ENCODE peak calls at places on chromosomes 5 and 9, in six cellular contexts. L is hepatocyte, D is right atrium auricular region, K is tibial nerve, I is uterus, C is A673. F is an unnamed sample.

GRCh38 chr9:93111371-93112115 is 15.5 kb downstream of the CARD19 start:
- DNase-seq in D (no peak), L (no peak), C (no peak), I (peak; percentile 12), K (no peak), F (peak; percentile 17)

GRCh38 chr5:5787366-5787765 is 364.9 kb downstream of the ICE1 start:
- DNase-seq in D (no peak), K (no peak), C (no peak), I (no peak), L (no peak), F (no peak)

GRCh38 chr9:91119147-91119546 is 242.6 kb downstream of the AUH start:
- DNase-seq in D (no peak), L (no peak), K (no peak), C (peak; percentile 18), I (no peak), F (no peak)

GRCh38 chr5:103393131-103393754 is 134.7 kb downstream of the MACIR start:
- DNase-seq in C (peak; percentile 90), D (no peak), L (no peak), K (no peak), I (no peak), F (peak; percentile 16)

GRCh38 chr9:2307480-2307879 is 292.3 kb downstream of the SMARCA2 start:
- DNase-seq in L (no peak), D (no peak), I (no peak), C (peak; percentile 65), K (no peak), F (no peak)

GRCh38 chr9:136609838-136610311 is 52.8 kb upstream of the EGFL7 start:
- DNase-seq in C (no peak), L (no peak), D (no peak), I (no peak), K (no peak), F (no peak)

GRCh38 chr5:171673328-171673727 is 112.3 kb upstream of the SMIM23 start:
- DNase-seq in L (no peak), K (peak; percentile 37), D (peak; percentile 13), I (no peak), C (no peak), F (no peak)

GRCh38 chr9:23088932-23089364 is 642.3 kb downstream of the DMRTA1 start:
- DNase-seq in L (peak; percentile 43), C (peak; percentile 0), I (no peak), K (no peak), D (no peak), F (no peak)

GRCh38 chr9:93280661-93281259 is 96.8 kb downstream of the WNK2 start:
- DNase-seq in D (no peak), C (no peak), I (no peak), K (no peak), L (no peak), F (no peak)

GRCh38 chr5:159120446-159120845 is 20.7 kb upstream of the EBF1 start:
- DNase-seq in L (no peak), C (no peak), D (no peak), I (no peak), K (no peak), F (no peak)

GRCh38 chr5:157449011-157449723 is 10.8 kb upstream of the NIPAL4 start:
- DNase-seq in I (peak; percentile 33), K (peak; percentile 30), L (no peak), C (no peak), D (no peak), F (peak; percentile 83)

GRCh38 chr9:137166242-137167112 is 3.4 kb downstream of the LRRC26 start:
- DNase-seq in L (no peak), K (no peak), C (no peak), D (no peak), I (no peak), F (no peak)

GRCh38 chr9:130938652-130939404 is at the start of gene FIBCD1:
- DNase-seq in C (peak; percentile 45), K (no peak), I (no peak), D (no peak), L (peak; percentile 47), F (no peak)
- TF ChIP-seq CTCF in C (peak; percentile 33), K (no peak), I (no peak), D (peak; percentile 33), L (peak; percentile 26), F (peak; percentile 28)

DNA sequence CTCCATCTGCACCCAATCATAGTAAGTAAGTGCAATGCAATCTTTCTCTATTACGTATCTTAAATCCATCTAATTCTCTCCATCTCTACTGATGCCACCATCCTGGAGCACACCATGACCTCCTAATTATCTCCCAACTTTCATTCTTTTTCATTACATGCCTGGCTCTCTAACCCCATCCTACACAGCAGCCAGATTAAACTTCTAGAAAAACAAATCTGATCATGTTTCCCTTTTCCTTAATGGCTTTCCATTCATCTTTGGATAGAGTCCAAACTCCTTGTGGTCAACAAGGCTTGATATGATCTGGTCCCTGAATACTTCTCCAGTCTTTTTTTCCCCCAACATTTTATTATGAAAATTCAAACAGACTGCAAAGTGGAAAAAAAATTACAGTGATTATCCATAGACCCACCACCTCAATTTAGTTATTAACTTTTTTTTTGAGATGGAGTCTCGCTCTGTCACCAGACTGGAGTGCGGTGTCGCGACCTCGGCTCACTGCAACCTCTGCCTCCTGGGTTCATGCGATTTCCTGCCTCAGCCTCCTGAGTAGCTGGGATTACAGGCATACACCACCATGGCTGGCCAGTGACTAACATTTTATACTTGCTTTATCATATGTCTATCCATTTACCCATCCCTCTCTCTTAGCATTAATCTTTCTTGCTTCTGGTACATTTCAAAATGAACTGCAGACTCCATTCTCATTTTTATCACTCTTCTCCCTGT is 5.2 kb downstream of the PPP2R2B start:
- DNase-seq in L (no peak), C (no peak), K (no peak), D (no peak), I (no peak), F (no peak)
- H3K4me3 ChIP-seq in L (no peak overlapping the region), C (no peak overlapping the region), K (no peak overlapping the region), D (no peak overlapping the region), I (no peak overlapping the region), F (no peak overlapping the region)

DNA sequence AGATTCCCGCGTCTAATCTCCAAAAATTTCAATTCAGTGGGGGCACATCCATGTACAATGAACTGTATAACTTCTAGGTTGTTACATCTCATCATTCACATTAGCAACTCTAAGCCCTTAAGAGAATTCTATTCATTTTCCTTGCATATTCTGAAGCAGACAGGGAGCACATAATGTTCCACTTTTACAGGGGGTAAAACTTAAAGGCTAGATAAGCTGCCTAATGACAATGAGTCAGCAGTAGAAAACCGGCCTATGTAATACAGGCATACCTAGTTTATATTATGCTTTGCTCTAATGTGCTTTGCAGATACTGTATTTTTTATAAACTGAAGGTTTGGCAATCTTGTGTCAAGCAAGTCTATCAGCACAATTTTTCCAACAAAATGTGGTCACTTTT is 40.4 kb downstream of the PTAR1 start:
- DNase-seq in K (no peak), I (no peak), C (peak; percentile 11), D (no peak), L (peak; percentile 14), F (no peak)
- H3K27ac ChIP-seq in K (no peak overlapping the region), I (no peak overlapping the region), C (no peak overlapping the region), D (no peak overlapping the region), L (peak overlapping the region; percentile 35), F (no peak overlapping the region)

GRCh38 chr5:156271569-156271968 is 55.4 kb upstream of the SGCD start:
- DNase-seq in D (no peak), C (no peak), I (no peak), L (no peak), K (no peak), F (no peak)
- TF ChIP-seq CTCF in D (no peak), C (no peak), I (no peak), L (no peak), K (no peak), F (no peak)

DNA sequence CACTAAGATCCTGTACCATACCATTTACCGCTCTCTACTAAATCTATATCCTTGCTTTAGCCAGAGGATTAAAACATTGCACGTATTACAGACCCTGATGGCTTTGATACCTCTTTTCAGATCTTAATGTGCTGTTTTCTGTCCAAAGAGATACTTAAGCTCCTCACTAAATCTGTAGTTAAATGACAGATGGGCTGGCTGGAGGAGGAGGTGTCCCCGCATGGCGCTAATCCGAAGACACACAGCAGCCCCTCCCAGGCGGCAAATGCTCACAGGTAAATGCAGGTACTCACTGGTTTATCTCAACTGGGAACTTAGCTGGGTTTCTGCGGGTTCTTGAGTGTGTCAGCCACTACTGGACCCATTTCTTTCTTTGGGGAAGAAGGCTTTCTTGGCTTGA is 2.7 kb downstream of the LPCAT1 start:
- DNase-seq in D (no peak), L (no peak), I (peak; percentile 3), C (no peak), K (no peak), F (no peak)
- H3K4me3 ChIP-seq in D (no peak overlapping the region), L (no peak overlapping the region), I (no peak overlapping the region), C (no peak overlapping the region), K (no peak overlapping the region), F (no peak overlapping the region)

GRCh38 chr5:131252824-131253171 is 11.1 kb upstream of the CDC42SE2 start:
- DNase-seq in D (no peak), C (peak; percentile 71), L (no peak), I (peak; percentile 29), K (no peak), F (peak; percentile 34)
- H3K27ac ChIP-seq in D (peak overlapping the region; percentile 29), C (no peak overlapping the region), L (no peak overlapping the region), I (no peak overlapping the region), K (peak overlapping the region; percentile 66), F (peak overlapping the region; percentile 42)

GRCh38 chr9:129467004-129467588 is 153.8 kb downstream of the C9orf50 start:
- DNase-seq in K (no peak), I (no peak), C (no peak), L (no peak), D (no peak), F (no peak)
- TF ChIP-seq CTCF in K (no peak), I (no peak), C (no peak), L (no peak), D (no peak), F (no peak)

GRCh38 chr9:130264414-130265350 is 878 bp upstream of the HMCN2 start:
- DNase-seq in D (no peak), L (no peak), C (no peak), I (no peak), K (no peak), F (no peak)
- H3K4me3 ChIP-seq in D (no peak overlapping the region), L (no peak overlapping the region), C (no peak overlapping the region), I (no peak overlapping the region), K (peak overlapping the region; percentile 45), F (peak overlapping the region; percentile 65)

GRCh38 chr9:32828861-32829260 is 45.5 kb downstream of the TMEM215 start:
- DNase-seq in I (no peak), L (no peak), C (no peak), K (no peak), D (no peak), F (no peak)
- H3K27ac ChIP-seq in I (no peak overlapping the region), L (no peak overlapping the region), C (no peak overlapping the region), K (no peak overlapping the region), D (no peak overlapping the region), F (no peak overlapping the region)

GRCh38 chr9:73050062-73050814 is 97.4 kb upstream of the ALDH1A1 start:
- DNase-seq in I (no peak), C (no peak), L (no peak), D (no peak), K (no peak), F (no peak)
- TF ChIP-seq CTCF in I (no peak), C (no peak), L (no peak), D (no peak), K (no peak), F (no peak)